ENCODE peak calls at places on chromosomes 3 and 15, in six cellular contexts. C, L, Y, T, K and P are unnamed samples.

GRCh38 chr3:177693596-177693995 is 496.3 kb upstream of the TBL1XR1 start:
- DNase-seq in L (no peak), C (no peak), T (no peak), Y (no peak), K (no peak), P (no peak)

GRCh38 chr3:156253150-156253549 is 132.8 kb downstream of the KCNAB1 start:
- DNase-seq in C (no peak), T (no peak), K (no peak), L (no peak), Y (no peak), P (no peak)

GRCh38 chr3:14885307-14885706 is 62.1 kb upstream of the NR2C2 start:
- DNase-seq in K (no peak), T (peak; percentile 61), Y (no peak), L (no peak), C (no peak), P (peak; percentile 12)

GRCh38 chr3:37768107-37768809 is 93.4 kb upstream of the CTDSPL start:
- DNase-seq in Y (no peak), C (no peak), K (peak; percentile 69), T (no peak), L (no peak), P (no peak)

GRCh38 chr3:71816141-71816540 is 31.2 kb upstream of the PROK2 start:
- DNase-seq in K (no peak), C (no peak), Y (no peak), L (no peak), T (no peak), P (no peak)

GRCh38 chr3:152621006-152621868 is 213.7 kb upstream of the P2RY1 start:
- DNase-seq in Y (no peak), C (peak; percentile 28), K (no peak), T (no peak), L (no peak), P (no peak)

GRCh38 chr3:56042326-56042951 is 425.8 kb downstream of the ERC2 start:
- DNase-seq in Y (no peak), T (no peak), K (no peak), L (no peak), C (peak; percentile 50), P (no peak)

GRCh38 chr3:191362036-191362435 is 31.7 kb upstream of the UTS2B start:
- DNase-seq in C (no peak), L (no peak), K (peak; percentile 70), Y (no peak), T (no peak), P (no peak)

GRCh38 chr3:14847613-14848541 is 29.1 kb downstream of the FGD5 start:
- DNase-seq in T (no peak), K (peak; percentile 52), L (no peak), C (no peak), Y (peak; percentile 73), P (no peak)

GRCh38 chr3:52218953-52219650 is 6.3 kb downstream of the TLR9 start:
- DNase-seq in C (no peak), L (no peak), Y (no peak), K (peak; percentile 73), T (peak; percentile 49), P (no peak)

GRCh38 chr3:97872209-97873042 is 50.6 kb downstream of the CRYBG3 start:
- DNase-seq in L (no peak), Y (no peak), C (peak; percentile 97), K (no peak), T (no peak), P (no peak)

GRCh38 chr15:69836526-69837230 is 261.0 kb downstream of the TLE3 start:
- DNase-seq in K (no peak), T (no peak), C (no peak), L (no peak), Y (no peak), P (no peak)

GRCh38 chr3:195405646-195406045 is 37.2 kb downstream of the ACAP2 start:
- DNase-seq in C (no peak), L (no peak), Y (no peak), K (no peak), T (no peak), P (no peak)

GRCh38 chr15:62847900-62848489 is 194.6 kb upstream of the TPM1 start:
- DNase-seq in K (peak; percentile 32), T (no peak), L (peak; percentile 86), Y (peak; percentile 71), C (peak; percentile 27), P (peak; percentile 2)

GRCh38 chr3:56200251-56200650 is 268.0 kb downstream of the ERC2 start:
- DNase-seq in T (no peak), Y (no peak), K (no peak), L (no peak), C (no peak), P (no peak)

GRCh38 chr3:73255609-73256029 is 194.2 kb downstream of the EBLN2 start:
- DNase-seq in L (no peak), K (no peak), Y (no peak), T (no peak), C (peak; percentile 93), P (no peak)

GRCh38 chr3:23356169-23356568 is 153.0 kb downstream of the UBE2E2 start:
- DNase-seq in C (no peak), Y (no peak), K (no peak), L (no peak), T (no peak), P (no peak)

GRCh38 chr3:27565201-27565827 is 81.1 kb upstream of the SLC4A7 start:
- DNase-seq in T (no peak), K (no peak), L (no peak), Y (no peak), C (no peak), P (no peak)

GRCh38 chr3:128076783-128077624 is 24.8 kb downstream of the SEC61A1 start:
- DNase-seq in C (no peak), Y (peak; percentile 55), L (no peak), K (no peak), T (no peak), P (no peak)

GRCh38 chr3:182105875-182106274 is 394.1 kb downstream of the SOX2 start:
- DNase-seq in L (no peak), Y (no peak), C (peak; percentile 18), K (no peak), T (no peak), P (no peak)

GRCh38 chr3:120418866-120419490 is 31.8 kb downstream of the FSTL1 start:
- DNase-seq in K (peak; percentile 61), Y (peak; percentile 52), T (no peak), L (no peak), C (no peak), P (no peak)

GRCh38 chr3:72641684-72642083 is 206.6 kb downstream of the SHQ1 start:
- DNase-seq in L (no peak), K (no peak), C (no peak), T (no peak), Y (no peak), P (no peak)

GRCh38 chr15:58065445-58066041 is at the start of gene ALDH1A2:
- DNase-seq in K (peak; percentile 21), T (no peak), Y (peak; percentile 52), L (no peak), C (no peak), P (no peak)

DNA sequence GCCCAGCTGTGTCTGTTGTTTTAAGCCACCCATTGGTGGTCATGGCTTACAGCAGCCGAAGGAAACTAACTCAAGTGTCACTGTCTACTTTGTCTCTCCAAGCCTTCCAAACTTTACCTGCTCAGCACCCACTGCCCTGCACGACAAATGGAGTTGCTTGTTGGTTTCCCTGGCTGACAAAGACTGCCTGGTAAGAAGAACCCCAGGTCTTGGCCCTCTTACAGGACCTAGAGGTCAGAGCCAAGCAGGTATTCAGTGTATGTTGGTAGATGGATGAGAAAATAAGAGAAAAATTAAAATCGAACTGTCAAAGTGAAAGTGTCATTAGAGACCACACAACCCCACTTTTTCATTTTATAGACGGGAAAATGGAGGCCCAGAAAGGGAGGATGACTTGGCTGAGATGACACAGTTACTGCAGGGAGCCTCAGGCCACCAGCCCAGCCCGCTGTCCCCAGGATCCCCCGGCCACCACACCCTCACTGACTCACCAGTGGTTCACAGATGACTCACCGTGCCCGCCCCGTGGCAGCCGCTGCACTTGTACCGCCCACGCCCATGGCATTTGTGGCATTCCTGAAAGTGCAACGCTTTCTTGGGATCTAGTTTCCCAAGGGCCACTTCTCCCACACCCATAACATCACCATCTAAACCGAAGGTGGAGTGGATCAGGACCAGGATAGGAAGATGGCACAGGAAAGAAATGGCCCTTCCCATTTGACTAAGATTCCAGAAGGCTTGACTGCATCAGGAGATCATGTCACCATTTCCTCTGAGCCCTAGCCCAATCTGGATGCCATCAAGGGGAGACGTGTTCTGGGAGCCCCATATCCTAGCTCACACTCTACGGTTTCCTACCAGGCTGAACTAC is 15.2 kb downstream of the SSUH2 start:
- DNase-seq in Y (no peak), K (peak; percentile 83), C (peak; percentile 93), T (no peak), L (peak; percentile 25), P (no peak)
- H3K27ac ChIP-seq in Y (no peak overlapping the region), K (no peak overlapping the region), C (peak overlapping the region; percentile 82), T (no peak overlapping the region), L (no peak overlapping the region), P (no peak overlapping the region)

GRCh38 chr15:50184863-50185504 is 3.0 kb downstream of the SLC27A2 start:
- DNase-seq in L (no peak), C (no peak), T (no peak), K (no peak), Y (no peak), P (no peak)
- H3K27me3 ChIP-seq in L (no peaks in the 10 kb centered on the region), C (peaks cover 29% of the 10 kb centered on the region), T (no peaks in the 10 kb centered on the region), K (no peaks in the 10 kb centered on the region), Y (peaks cover 66% of the 10 kb centered on the region), P (no peaks in the 10 kb centered on the region)

DNA sequence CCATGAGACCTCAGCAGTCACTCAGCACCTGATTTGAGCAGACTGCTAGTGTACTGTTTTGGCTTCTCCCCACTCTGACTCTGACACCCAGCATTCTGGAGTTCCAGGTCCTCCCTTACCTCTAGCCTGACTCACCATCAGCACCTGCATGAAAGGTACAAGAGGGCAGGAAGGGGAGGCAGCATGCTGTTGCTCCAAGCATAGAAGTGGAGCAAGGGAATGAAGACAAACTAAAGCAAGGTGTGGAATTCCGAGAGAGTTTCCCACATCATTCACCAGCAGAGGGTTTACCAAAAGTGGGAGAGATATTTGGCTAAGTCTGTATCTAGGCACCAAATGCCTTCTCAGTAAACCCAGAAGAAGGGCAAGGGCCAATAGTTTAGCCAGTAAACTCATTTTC is 21.3 kb downstream of the HEXA start:
- DNase-seq in L (no peak), C (no peak), K (no peak), Y (no peak), T (no peak), P (no peak)
- H3K36me3 ChIP-seq in L (no peaks in the 10 kb centered on the region), C (peaks cover 30% of the 10 kb centered on the region), K (peaks cover 29% of the 10 kb centered on the region), Y (peaks cover 70% of the 10 kb centered on the region), T (peaks cover 39% of the 10 kb centered on the region), P (peaks cover 64% of the 10 kb centered on the region)

DNA sequence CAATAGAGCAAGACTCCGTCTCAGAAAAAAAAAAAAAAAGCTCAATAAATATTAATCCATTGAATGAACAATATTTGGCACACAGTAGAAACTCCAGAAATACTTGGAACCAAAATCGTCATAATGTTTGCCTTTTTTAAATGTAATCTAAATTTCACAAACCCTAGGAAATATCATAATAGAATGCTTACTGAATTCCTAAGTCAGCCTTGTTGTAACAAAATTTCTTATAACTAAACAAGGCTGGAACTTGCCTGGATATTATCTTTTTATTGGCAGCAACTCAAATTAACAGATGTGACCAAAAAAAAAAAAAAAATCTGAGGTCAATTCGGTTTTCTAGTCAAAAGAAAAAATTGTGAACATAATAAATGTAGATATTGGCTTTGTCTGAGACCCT is 33.3 kb downstream of the GABPB1 start:
- DNase-seq in L (no peak), C (no peak), K (no peak), Y (no peak), T (no peak), P (no peak)
- H3K27ac ChIP-seq in L (no peak overlapping the region), C (no peak overlapping the region), K (no peak overlapping the region), Y (no peak overlapping the region), T (no peak overlapping the region), P (no peak overlapping the region)